ENCODE peak calls at places on chromosome 14, in eight cellular contexts. C, E, B, F, V, M, J and P are unnamed samples.

GRCh38 chr14:102697125-102697900 is 79.9 kb upstream of the TRAF3 start:
- DNase-seq in C (no peak), E (peak; percentile 42), B (no peak), F (no peak), V (no peak), M (no peak), J (no peak), P (no peak)

GRCh38 chr14:95307402-95308041 is 12.2 kb downstream of the CLMN start:
- DNase-seq in C (no peak), E (no peak), B (no peak), F (no peak), V (peak; percentile 70), M (no peak), J (no peak), P (no peak)

GRCh38 chr14:78291958-78292357 is 121.8 kb downstream of the NRXN3 start:
- DNase-seq in C (no peak), E (no peak), B (no peak), F (peak; percentile 21), V (no peak), M (peak; percentile 15), J (no peak), P (no peak)

GRCh38 chr14:60963761-60964160 is 17.1 kb downstream of the TRMT5 start:
- DNase-seq in C (no peak), E (no peak), B (no peak), F (no peak), V (no peak), M (no peak), J (no peak), P (no peak)

GRCh38 chr14:45083622-45083978 is 316 bp upstream of the PRPF39 start:
- DNase-seq in C (no peak), E (no peak), B (no peak), F (no peak), V (no peak), M (no peak), J (no peak), P (no peak)

GRCh38 chr14:59343585-59343984 is 121.6 kb downstream of the GPR135 start:
- DNase-seq in C (no peak), E (no peak), B (no peak), F (no peak), V (peak; percentile 62), M (no peak), J (no peak), P (no peak)

GRCh38 chr14:80955434-80955939 is at the start of gene TSHR:
- DNase-seq in C (no peak), E (no peak), B (no peak), F (peak; percentile 15), V (peak; percentile 21), M (no peak), J (no peak), P (peak; percentile 28)

GRCh38 chr14:64838656-64839055 is 41.1 kb downstream of the SPTB start:
- DNase-seq in C (no peak), E (peak; percentile 19), B (no peak), F (no peak), V (no peak), M (no peak), J (no peak), P (no peak)

GRCh38 chr14:97395068-97395467 is 597.9 kb downstream of the VRK1 start:
- DNase-seq in C (no peak), E (no peak), B (no peak), F (no peak), V (no peak), M (no peak), J (no peak), P (no peak)

GRCh38 chr14:30988509-30988908 is 36.9 kb upstream of the AP4S1 start:
- DNase-seq in C (no peak), E (no peak), B (no peak), F (no peak), V (no peak), M (no peak), J (no peak), P (no peak)

GRCh38 chr14:102227184-102227964 is 77.6 kb downstream of the MOK start:
- DNase-seq in C (no peak), E (no peak), B (no peak), F (no peak), V (peak; percentile 33), M (no peak), J (no peak), P (peak; percentile 27)

GRCh38 chr14:21498540-21499526 is 12.3 kb downstream of the METTL3 start:
- DNase-seq in C (peak; percentile 59), E (no peak), B (no peak), F (peak; percentile 44), V (no peak), M (peak; percentile 32), J (no peak), P (peak; percentile 16)

DNA sequence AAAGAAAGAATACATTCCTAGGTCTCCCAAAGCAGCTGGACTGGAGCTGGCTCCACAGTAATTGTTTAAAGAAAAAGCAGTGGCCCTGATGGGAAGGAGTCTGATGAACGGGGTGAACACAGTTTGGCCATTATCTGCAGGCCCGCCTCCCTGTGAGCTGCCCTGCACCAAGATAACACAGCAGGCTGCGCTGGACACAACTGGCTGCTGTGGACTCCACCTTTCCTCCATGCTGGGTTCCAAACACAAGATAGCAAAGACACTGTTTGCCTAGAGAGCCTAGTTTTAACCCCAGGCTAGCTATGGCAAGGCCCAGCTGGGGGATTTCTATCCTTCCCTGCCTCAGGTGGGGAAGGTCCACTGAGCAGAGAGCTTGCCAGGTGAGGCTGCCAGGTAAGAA is 34.6 kb downstream of the ZFP36L1 start:
- DNase-seq in C (no peak), E (no peak), B (no peak), F (no peak), V (peak; percentile 29), M (no peak), J (no peak), P (no peak)
- TF ChIP-seq CTCF in C (no peak), E (no peak), B (no peak), F (no peak), V (no peak), M (no peak), J (no peak), P (no peak)

GRCh38 chr14:54815016-54815415 is 87.6 kb downstream of the GCH1 start:
- DNase-seq in C (no peak), E (no peak), B (no peak), F (no peak), V (no peak), M (no peak), J (no peak), P (no peak)

GRCh38 chr14:54815531-54815930 is 87.1 kb downstream of the GCH1 start:
- DNase-seq in C (no peak), E (no peak), B (no peak), F (no peak), V (no peak), M (no peak), J (no peak), P (no peak)

GRCh38 chr14:54813081-54813480 is 89.5 kb downstream of the GCH1 start:
- DNase-seq in C (no peak), E (no peak), B (no peak), F (no peak), V (no peak), M (no peak), J (peak; percentile 45), P (no peak)

GRCh38 chr14:54812661-54813060 is 90.0 kb downstream of the GCH1 start:
- DNase-seq in C (no peak), E (no peak), B (no peak), F (no peak), V (no peak), M (no peak), J (peak; percentile 53), P (no peak)

DNA sequence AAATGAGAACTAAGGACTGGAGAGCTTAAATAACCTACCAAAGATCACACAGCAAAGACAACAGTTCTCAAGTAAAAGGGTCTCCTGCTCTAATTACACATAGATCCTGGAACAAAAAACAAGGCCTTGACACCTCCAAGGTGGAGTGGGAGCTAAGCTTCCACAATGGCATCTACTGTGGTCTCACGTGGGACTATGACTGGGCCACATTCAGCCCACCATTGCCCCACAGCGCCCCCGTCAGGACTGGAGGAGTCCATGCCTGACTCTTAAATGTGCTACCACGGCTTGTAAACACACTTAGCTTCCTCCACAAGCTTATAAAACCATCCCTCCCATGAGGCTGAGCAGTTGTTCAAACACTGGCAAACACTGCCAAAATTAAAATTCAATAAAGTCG is 88.5 kb downstream of the GCH1 start:
- DNase-seq in C (peak; percentile 73), E (no peak), B (no peak), F (no peak), V (no peak), M (no peak), J (no peak), P (no peak)
- TF ChIP-seq CTCF in C (peak; percentile 19), E (no peak), B (peak; percentile 14), F (no peak), V (no peak), M (no peak), J (no peak), P (peak; percentile 9)

DNA sequence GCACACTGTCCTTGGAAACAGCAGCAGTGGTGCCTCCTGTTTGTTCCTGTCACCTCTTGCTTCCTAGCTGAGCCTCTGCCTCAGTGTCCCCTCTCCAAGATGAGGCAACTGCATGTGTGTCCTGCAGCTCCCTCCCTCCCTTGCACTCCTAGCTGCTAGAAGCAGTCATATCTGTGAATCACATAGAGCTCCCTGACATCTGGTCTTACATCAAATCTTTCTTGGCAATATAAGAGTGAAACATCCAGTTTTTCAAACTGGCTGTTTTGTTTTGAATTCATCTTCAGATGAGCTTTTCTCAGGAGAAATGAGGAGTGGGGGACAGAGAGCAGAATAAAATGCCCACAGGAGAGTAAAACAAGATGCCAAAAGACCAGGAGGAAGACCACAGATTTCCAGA is 103.7 kb downstream of the VCPKMT start:
- DNase-seq in C (no peak), E (no peak), B (no peak), F (no peak), V (no peak), M (no peak), J (no peak), P (no peak)
- TF ChIP-seq CTCF in C (no peak), E (no peak), B (no peak), F (no peak), V (no peak), M (no peak), J (no peak), P (no peak)

DNA sequence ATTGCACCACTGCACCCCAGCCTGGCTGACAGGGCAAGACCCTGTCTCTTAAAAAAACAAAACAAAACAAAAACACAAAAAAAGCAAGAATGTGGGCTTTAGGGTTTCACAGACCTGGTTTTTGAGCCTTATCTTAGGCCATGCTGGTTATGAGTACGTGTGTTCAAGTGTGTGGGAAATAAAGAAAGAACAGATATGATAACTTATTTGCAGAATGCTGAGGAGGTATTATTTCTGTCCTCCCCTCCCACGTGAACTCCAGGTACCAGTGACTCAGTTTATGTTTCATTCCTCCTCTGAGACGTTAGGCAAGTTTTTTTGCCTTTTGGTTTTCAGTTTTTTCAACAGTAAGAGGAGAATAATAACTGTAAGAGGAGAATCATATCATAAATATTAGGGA is 49.3 kb downstream of the PCNX1 start:
- DNase-seq in C (no peak), E (no peak), B (no peak), F (no peak), V (no peak), M (no peak), J (no peak), P (no peak)
- TF ChIP-seq CTCF in C (no peak), E (no peak), B (no peak), F (no peak), V (no peak), M (no peak), J (no peak), P (no peak)

GRCh38 chr14:72745991-72746980 is 147.6 kb downstream of the DPF3 start:
- DNase-seq in C (no peak), E (peak; percentile 13), B (no peak), F (no peak), V (no peak), M (no peak), J (peak; percentile 84), P (no peak)
- TF ChIP-seq CTCF in C (no peak), E (no peak), B (no peak), F (no peak), V (peak; percentile 9), M (no peak), J (no peak), P (no peak)

GRCh38 chr14:89388853-89389252 is 28.2 kb downstream of the FOXN3 start:
- DNase-seq in C (no peak), E (no peak), B (no peak), F (no peak), V (peak; percentile 39), M (no peak), J (no peak), P (no peak)
- TF ChIP-seq CTCF in C (no peak), E (no peak), B (no peak), F (no peak), V (no peak), M (no peak), J (peak; percentile 29), P (no peak)